ENCODE peak calls at places on chromosomes 2 and 18, in four cellular contexts. G, D, S and W are unnamed samples.

GRCh38 chr2:70090706-70091334 is 3.5 kb downstream of the PCBP1 start:
- DNase-seq in D (no peak), G (no peak), S (no peak), W (no peak)

GRCh38 chr2:7019191-7019590 is 102.0 kb downstream of the RNF144A start:
- DNase-seq in S (no peak), D (no peak), G (no peak), W (no peak)

GRCh38 chr18:39841133-39842041 is 2113.6 kb upstream of the PIK3C3 start:
- DNase-seq in G (no peak), D (peak; percentile 88), S (peak; percentile 23), W (peak; percentile 38)

GRCh38 chr18:11752116-11752911 is 63.2 kb downstream of the GNAL start:
- DNase-seq in G (no peak), S (no peak), D (peak; percentile 72), W (peak; percentile 16)

GRCh38 chr18:12278153-12278764 is 24.1 kb downstream of the CIDEA start:
- DNase-seq in D (peak; percentile 55), S (no peak), G (no peak), W (no peak)

GRCh38 chr2:237590272-237591020 is at the start of gene RAB17:
- DNase-seq in S (no peak), G (no peak), D (no peak), W (no peak)

GRCh38 chr2:50974940-50975339 is 57.0 kb downstream of the NRXN1 start:
- DNase-seq in G (no peak), S (no peak), D (no peak), W (no peak)

GRCh38 chr2:96239745-96240264 is 26.0 kb downstream of the TMEM127 start:
- DNase-seq in G (no peak), S (no peak), D (no peak), W (no peak)

GRCh38 chr2:15471606-15472005 is 89.5 kb downstream of the NBAS start:
- DNase-seq in D (no peak), S (no peak), G (no peak), W (no peak)

GRCh38 chr18:76687271-76688006 is 134.9 kb upstream of the ZNF236 start:
- DNase-seq in D (no peak), S (no peak), G (no peak), W (peak; percentile 88)

GRCh38 chr2:68653538-68653982 is 10.2 kb downstream of the PROKR1 start:
- DNase-seq in D (no peak), S (no peak), G (no peak), W (peak; percentile 28)

GRCh38 chr2:207046642-207047213 is 107.4 kb downstream of the CPO start:
- DNase-seq in S (no peak), G (peak; percentile 20), D (no peak), W (no peak)

GRCh38 chr2:102258386-102259074 is 52.8 kb upstream of the IL1RL1 start:
- DNase-seq in S (no peak), D (no peak), G (peak; percentile 82), W (peak; percentile 75)

GRCh38 chr2:235478609-235479008 is 15.2 kb upstream of the AGAP1 start:
- DNase-seq in D (no peak), G (no peak), S (no peak), W (no peak)

GRCh38 chr2:126886201-126886905 is 12.3 kb upstream of the TEX51 start:
- DNase-seq in G (no peak), D (no peak), S (peak; percentile 62), W (no peak)

GRCh38 chr2:11833601-11834000 is 87.2 kb downstream of the LPIN1 start:
- DNase-seq in D (no peak), G (peak; percentile 37), S (no peak), W (no peak)

GRCh38 chr2:50591642-50592041 is 440.3 kb downstream of the NRXN1 start:
- DNase-seq in G (no peak), D (no peak), S (peak; percentile 20), W (no peak)

GRCh38 chr18:79634593-79634992 is 45.0 kb upstream of the CTDP1 start:
- DNase-seq in S (no peak), G (no peak), D (no peak), W (no peak)

GRCh38 chr2:64799592-64800252 is 146.0 kb upstream of the SERTAD2 start:
- DNase-seq in D (no peak), G (no peak), S (no peak), W (no peak)

GRCh38 chr2:62184499-62185045 is 11.3 kb upstream of the B3GNT2 start:
- DNase-seq in G (no peak), S (no peak), D (no peak), W (no peak)

GRCh38 chr2:75597949-75598348 is 37.2 kb upstream of the EVA1A start:
- DNase-seq in S (no peak), G (no peak), D (no peak), W (no peak)

GRCh38 chr2:163734911-163735691 is 707 bp downstream of the FIGN start:
- DNase-seq in D (no peak), G (peak; percentile 25), S (no peak), W (no peak)

GRCh38 chr2:163341426-163341825 is 394.4 kb downstream of the FIGN start:
- DNase-seq in S (no peak), D (no peak), G (no peak), W (peak; percentile 16)

GRCh38 chr2:187434342-187434785 is 13.7 kb downstream of the CALCRL start:
- DNase-seq in G (no peak), D (no peak), S (no peak), W (no peak)

GRCh38 chr18:67139899-67140298 is 376.6 kb downstream of the DSEL start:
- DNase-seq in G (no peak), D (no peak), S (no peak), W (no peak)

GRCh38 chr2:101818531-101819451 is 121.3 kb downstream of the MAP4K4 start:
- DNase-seq in G (no peak), S (no peak), D (no peak), W (no peak)

GRCh38 chr2:123380536-123380935 is 644.6 kb upstream of the CNTNAP5 start:
- DNase-seq in S (no peak), G (no peak), D (no peak), W (peak; percentile 2)

GRCh38 chr2:32647180-32647651 is 19.4 kb downstream of the TTC27 start:
- DNase-seq in G (peak; percentile 84), S (no peak), D (no peak), W (no peak)

GRCh38 chr18:48186084-48186798 is 222.9 kb downstream of the ZBTB7C start:
- DNase-seq in G (no peak), S (no peak), D (no peak), W (peak; percentile 44)

GRCh38 chr18:13394794-13395193 is 176.2 kb downstream of the LDLRAD4 start:
- DNase-seq in G (no peak), D (peak; percentile 50), S (no peak), W (no peak)

GRCh38 chr2:63052411-63053234 is 2.0 kb downstream of the OTX1 start:
- DNase-seq in G (no peak), D (peak; percentile 17), S (peak; percentile 10), W (no peak)

GRCh38 chr2:113273031-113273551 is 5.6 kb downstream of the PAX8 start:
- DNase-seq in D (peak; percentile 48), S (no peak), G (no peak), W (peak; percentile 35)

GRCh38 chr2:120820263-120820884 is 84.7 kb downstream of the GLI2 start:
- DNase-seq in G (no peak), D (no peak), S (no peak), W (no peak)

GRCh38 chr2:200319587-200320337 is 13.3 kb downstream of the SPATS2L start:
- DNase-seq in S (no peak), G (no peak), D (no peak), W (peak; percentile 69)

GRCh38 chr18:56468379-56468778 is 170.0 kb downstream of the TXNL1 start:
- DNase-seq in D (no peak), G (no peak), S (no peak), W (no peak)

GRCh38 chr2:12168354-12169059 is 422.1 kb downstream of the LPIN1 start:
- DNase-seq in G (no peak), S (no peak), D (no peak), W (no peak)

GRCh38 chr2:118272391-118272790 is 184.1 kb downstream of the INSIG2 start:
- DNase-seq in G (no peak), S (no peak), D (no peak), W (no peak)

GRCh38 chr2:158809816-158810215 is 14.7 kb downstream of the DAPL1 start:
- DNase-seq in S (no peak), G (no peak), D (no peak), W (no peak)

GRCh38 chr2:223247136-223247535 is 195.1 kb downstream of the KCNE4 start:
- DNase-seq in G (peak; percentile 22), S (no peak), D (peak; percentile 36), W (no peak)